ENCODE peak calls at places on chromosomes 11 and 22, in seven cellular contexts. R is CD8-positive, alpha-beta memory T cell; A is heart left ventricle; O is AG04450; L is cardiac fibroblast; C is heart right ventricle; E is psoas muscle. G is an unnamed sample.
A peak's percentile ranks its signal among the peaks of the same experiment; 100 is the strongest.

GRCh38 chr11:46305295-46305694 is 27.8 kb downstream of the CREB3L1 start:
- DNase-seq in E (no peak), A (no peak), L (peak; percentile 74), R (no peak), C (no peak), O (no peak), G (no peak)

GRCh38 chr22:32815943-32816342 is 14.4 kb downstream of the TIMP3 start:
- DNase-seq in A (peak; percentile 40), E (no peak), R (no peak), O (no peak), L (no peak), C (no peak), G (no peak)

GRCh38 chr11:75565221-75565814 is 3.3 kb downstream of the SERPINH1 start:
- DNase-seq in R (no peak), L (peak; percentile 70), O (no peak), A (peak; percentile 66), E (peak; percentile 77), C (peak; percentile 62), G (no peak)

GRCh38 chr11:36398261-36398953 is 102.3 kb downstream of the PRR5L start:
- DNase-seq in C (no peak), O (no peak), A (no peak), L (no peak), R (no peak), E (no peak), G (no peak)

GRCh38 chr11:34288482-34288881 is 69.3 kb downstream of the ABTB2 start:
- DNase-seq in A (no peak), R (no peak), E (no peak), O (no peak), L (no peak), C (no peak), G (no peak)

GRCh38 chr11:34651551-34651950 is 30.7 kb downstream of the EHF start:
- DNase-seq in O (no peak), A (no peak), C (no peak), L (peak; percentile 46), R (no peak), E (no peak), G (no peak)

GRCh38 chr22:37187552-37187890 is 526 bp downstream of the C1QTNF6 start:
- DNase-seq in C (no peak), E (peak; percentile 19), O (no peak), A (no peak), R (no peak), L (peak; percentile 52), G (no peak)

GRCh38 chr11:65491163-65491465 is 7.7 kb upstream of the MALAT1 start:
- DNase-seq in A (no peak), C (no peak), O (no peak), L (peak; percentile 53), R (no peak), E (no peak), G (no peak)

GRCh38 chr22:44146088-44146861 is 34.5 kb upstream of the PARVG start:
- DNase-seq in C (no peak), O (no peak), A (no peak), L (no peak), E (no peak), R (no peak), G (no peak)

GRCh38 chr22:27097933-27098332 is 440.5 kb downstream of the MIAT start:
- DNase-seq in R (no peak), L (no peak), A (no peak), O (no peak), E (no peak), C (no peak), G (no peak)

GRCh38 chr11:76770642-76771445 is 12.3 kb upstream of the TSKU start:
- DNase-seq in L (peak; percentile 67), E (peak; percentile 74), R (no peak), C (no peak), O (peak; percentile 97), A (no peak), G (peak; percentile 39)

DNA sequence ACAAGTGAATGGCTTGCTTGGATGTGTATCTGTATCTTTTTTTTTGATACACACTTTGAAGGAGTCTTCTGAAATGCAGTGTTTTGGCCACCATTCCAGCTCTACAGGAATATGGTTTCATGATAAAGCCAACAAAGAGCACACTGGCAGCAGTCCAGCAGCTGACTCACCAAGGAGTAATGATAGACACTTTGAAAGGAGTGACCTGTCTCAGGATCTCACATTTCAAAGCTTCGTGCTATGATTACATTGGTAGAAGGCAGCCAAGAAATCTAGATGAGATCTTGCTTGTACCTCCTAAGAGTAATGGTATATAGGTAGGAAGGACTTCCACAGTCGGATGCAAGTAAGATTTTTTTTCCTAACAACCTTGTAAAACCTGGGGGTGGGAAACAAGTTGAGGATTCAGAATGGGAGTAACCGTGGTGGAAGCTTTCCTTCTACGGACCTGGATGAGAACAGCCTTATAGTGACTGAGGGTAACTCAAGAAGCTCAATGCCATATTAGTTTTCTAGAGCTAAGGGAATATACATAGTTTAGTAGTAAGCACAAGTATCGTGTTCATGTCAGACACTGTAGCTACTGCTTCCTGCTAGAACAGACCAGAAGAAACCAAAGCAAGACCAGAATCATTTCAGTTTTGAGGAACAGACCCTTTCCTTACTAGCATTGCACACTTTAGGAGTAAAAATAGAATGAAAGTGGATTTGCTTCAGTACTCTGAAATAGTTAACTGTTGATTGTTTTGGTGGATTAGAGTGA is 25.0 kb downstream of the MTMR3 start:
- DNase-seq in C (peak; percentile 76), O (peak; percentile 96), L (peak; percentile 90), R (no peak), A (peak; percentile 71), E (peak; percentile 78), G (peak; percentile 77)
- H3K4me3 ChIP-seq in C (no peak overlapping the region), O (no peak overlapping the region), L (no peak overlapping the region), R (no peak overlapping the region), A (no peak overlapping the region), E (peak overlapping the region; percentile 43), G (no peak overlapping the region)

GRCh38 chr22:50298937-50299656 is 8.3 kb downstream of the PLXNB2 start:
- DNase-seq in C (peak; percentile 34), E (no peak), L (no peak), R (no peak), A (no peak), O (no peak), G (no peak)
- H3K4me3 ChIP-seq in C (peak overlapping the region; percentile 43), E (peak overlapping the region; percentile 39), L (no peak overlapping the region), R (no peak overlapping the region), A (peak overlapping the region; percentile 44), O (no peak overlapping the region), G (peak overlapping the region; percentile 42)

GRCh38 chr11:86365566-86365965 is 9.1 kb upstream of the CCDC81 start:
- DNase-seq in L (no peak), E (no peak), O (peak; percentile 15), R (no peak), C (no peak), A (no peak), G (no peak)
- H3K4me3 ChIP-seq in L (no peak overlapping the region), E (no peak overlapping the region), O (no peak overlapping the region), R (no peak overlapping the region), C (no peak overlapping the region), A (no peak overlapping the region), G (no peak overlapping the region)

GRCh38 chr22:42437488-42438292 is 5.5 kb upstream of the NFAM1 start:
- DNase-seq in L (peak; percentile 54), A (peak; percentile 79), R (peak; percentile 81), E (peak; percentile 71), O (no peak), C (peak; percentile 76), G (no peak)
- H3K4me3 ChIP-seq in L (peak overlapping the region; percentile 54), A (peak overlapping the region; percentile 45), R (peak overlapping the region; percentile 73), E (peak overlapping the region; percentile 44), O (peak overlapping the region; percentile 57), C (peak overlapping the region; percentile 55), G (peak overlapping the region; percentile 72)

DNA sequence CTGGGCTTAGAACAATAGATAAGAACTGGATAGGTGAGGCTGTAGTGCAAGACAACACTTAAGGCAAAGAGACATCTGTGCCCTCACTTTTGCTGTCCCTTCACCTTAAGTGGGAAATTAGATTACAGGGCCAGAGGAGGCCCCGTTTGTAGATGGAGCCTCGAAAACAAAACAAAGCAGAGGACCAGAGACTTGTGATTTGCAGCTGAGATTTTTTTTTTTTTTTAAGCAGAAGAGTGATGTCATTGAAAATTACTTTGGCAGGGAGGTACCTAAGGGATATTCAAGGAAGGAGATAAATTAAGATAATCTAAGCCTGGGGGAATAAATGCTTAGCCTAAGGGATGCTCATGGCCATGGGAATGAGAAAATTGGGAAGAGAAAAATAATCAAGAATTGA is 31.4 kb downstream of the ZC3H12C start:
- DNase-seq in R (no peak), L (no peak), E (no peak), C (no peak), A (no peak), O (no peak), G (no peak)
- H3K4me3 ChIP-seq in R (no peak overlapping the region), L (no peak overlapping the region), E (no peak overlapping the region), C (no peak overlapping the region), A (no peak overlapping the region), O (no peak overlapping the region), G (no peak overlapping the region)

GRCh38 chr22:38269466-38269865 is 3.3 kb downstream of the TMEM184B start:
- DNase-seq in C (no peak), A (no peak), E (no peak), L (no peak), O (no peak), R (no peak), G (no peak)

GRCh38 chr22:38264322-38264843 is 8.4 kb downstream of the TMEM184B start:
- DNase-seq in R (no peak), A (no peak), L (no peak), E (no peak), O (no peak), C (no peak), G (no peak)

GRCh38 chr22:38262051-38262795 is 10.6 kb downstream of the TMEM184B start:
- DNase-seq in E (peak; percentile 57), A (peak; percentile 53), L (peak; percentile 30), O (no peak), R (no peak), C (no peak), G (no peak)

GRCh38 chr22:38267086-38267485 is 5.7 kb downstream of the TMEM184B start:
- DNase-seq in A (peak; percentile 82), C (peak; percentile 87), R (peak; percentile 58), L (peak; percentile 73), O (no peak), E (no peak), G (no peak)

GRCh38 chr22:38266120-38266519 is 6.7 kb downstream of the TMEM184B start:
- DNase-seq in C (no peak), E (no peak), L (peak; percentile 60), O (no peak), R (no peak), A (no peak), G (no peak)
- H3K4me3 ChIP-seq in C (no peak overlapping the region), E (no peak overlapping the region), L (no peak overlapping the region), O (no peak overlapping the region), R (peak overlapping the region; percentile 27), A (no peak overlapping the region), G (no peak overlapping the region)

GRCh38 chr11:113387605-113388211 is at the start of gene ANKK1:
- DNase-seq in C (no peak), A (no peak), O (no peak), R (no peak), E (no peak), L (no peak), G (no peak)
- H3K4me3 ChIP-seq in C (no peak within 1 kb of the TSS), A (no peak within 1 kb of the TSS), O (peak within 1 kb of the TSS; percentile 26), R (no peak within 1 kb of the TSS), E (no peak within 1 kb of the TSS), L (no peak within 1 kb of the TSS), G (no peak within 1 kb of the TSS)

DNA sequence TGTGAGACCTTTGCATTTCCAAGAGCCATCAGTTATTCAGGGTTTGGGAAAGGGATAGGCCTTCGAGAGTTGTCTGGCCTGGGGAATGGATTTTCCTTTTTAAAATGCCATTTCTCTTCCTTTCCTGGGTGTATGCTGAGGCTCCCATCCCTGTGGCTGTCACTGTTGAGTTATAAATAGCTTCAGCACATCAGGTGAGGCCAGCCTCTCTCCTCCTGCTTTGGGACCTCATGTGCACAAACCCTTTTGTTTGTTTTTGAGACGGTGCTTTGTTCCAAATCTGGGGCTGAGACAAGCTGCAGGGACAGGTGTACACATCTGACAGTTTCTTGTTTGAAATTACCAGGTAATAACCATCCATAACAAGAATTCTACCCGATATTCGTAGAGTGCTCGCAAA is 1.3 kb downstream of the TEF start:
- DNase-seq in A (no peak), L (no peak), R (no peak), O (no peak), E (no peak), C (no peak), G (no peak)
- H3K4me3 ChIP-seq in A (peak overlapping the region; percentile 87), L (no peak overlapping the region), R (no peak overlapping the region), O (peak overlapping the region; percentile 74), E (peak overlapping the region; percentile 88), C (peak overlapping the region; percentile 93), G (peak overlapping the region; percentile 74)

G was measured in epithelial cell of proximal tubule.